ENCODE peak calls at places on chromosomes 7 and 10, in seven cellular contexts. J is SK-N-SH, K is K562, F is H1, M is HCT116, Z is GM12878, L is HepG2. A is an unnamed sample.

GRCh38 chr7:45888185-45888992 is at the start of gene IGFBP1:
- DNase-seq in J (peak), K (no peak), F (no peak), M (no peak), Z (no peak), L (peak), A (peak)

GRCh38 chr7:16078076-16078952 is 343.0 kb downstream of the CRPPA start:
- DNase-seq in J (peak), K (peak), F (no peak), M (peak), Z (no peak), L (peak), A (no peak)

GRCh38 chr10:14612873-14613569 is 161.7 kb downstream of the FAM107B start:
- DNase-seq in J (no peak), K (no peak), F (no peak), M (no peak), Z (no peak), L (no peak), A (no peak)

GRCh38 chr10:69479241-69479730 is 28.0 kb downstream of the TSPAN15 start:
- DNase-seq in J (peak), K (no peak), F (no peak), M (no peak), Z (no peak), L (no peak), A (no peak)

GRCh38 chr7:47635091-47636090 is 53.5 kb upstream of the TNS3 start:
- DNase-seq in J (peak), K (no peak), F (no peak), M (no peak), Z (no peak), L (peak), A (peak)

GRCh38 chr7:66880009-66880554 is 40.9 kb upstream of the TMEM248 start:
- DNase-seq in J (no peak), K (no peak), F (no peak), M (no peak), Z (no peak), L (no peak), A (no peak)

GRCh38 chr7:29350351-29350750 is 155.8 kb downstream of the CHN2 start:
- DNase-seq in J (no peak), K (no peak), F (no peak), M (no peak), Z (no peak), L (no peak), A (no peak)

GRCh38 chr10:69726850-69727249 is 74.9 kb upstream of the COL13A1 start:
- DNase-seq in J (no peak), K (no peak), F (no peak), M (no peak), Z (no peak), L (no peak), A (no peak)

GRCh38 chr7:4203786-4204185 is 478.3 kb upstream of the FOXK1 start:
- DNase-seq in J (no peak), K (no peak), F (no peak), M (no peak), Z (no peak), L (no peak), A (no peak)

GRCh38 chr10:93346712-93347111 is 135.4 kb downstream of the MYOF start:
- DNase-seq in J (no peak), K (no peak), F (peak), M (no peak), Z (no peak), L (no peak), A (no peak)

GRCh38 chr7:39686261-39686924 is 63.0 kb downstream of the RALA start:
- DNase-seq in J (no peak), K (no peak), F (no peak), M (no peak), Z (peak), L (no peak), A (no peak)

GRCh38 chr10:117677239-117677638 is 134.7 kb downstream of the EMX2 start:
- DNase-seq in J (no peak), K (no peak), F (no peak), M (peak), Z (no peak), L (no peak), A (no peak)

GRCh38 chr10:82397859-82398258 is 522.9 kb downstream of the NRG3 start:
- DNase-seq in J (no peak), K (no peak), F (no peak), M (no peak), Z (no peak), L (no peak), A (no peak)

GRCh38 chr7:7956531-7957221 is 11.9 kb upstream of the GLCCI1 start:
- DNase-seq in J (no peak), K (no peak), F (no peak), M (no peak), Z (no peak), L (no peak), A (no peak)

GRCh38 chr7:128164061-128164954 is 76.8 kb upstream of the LEP start:
- DNase-seq in J (no peak), K (no peak), F (no peak), M (peak), Z (no peak), L (no peak), A (no peak)

GRCh38 chr10:118850418-118851061 is 95.8 kb upstream of the CACUL1 start:
- DNase-seq in J (peak), K (peak), F (peak), M (peak), Z (no peak), L (peak), A (peak)

GRCh38 chr7:64651203-64651602 is 14.7 kb upstream of the ZNF107 start:
- DNase-seq in J (no peak), K (no peak), F (no peak), M (no peak), Z (no peak), L (no peak), A (no peak)

GRCh38 chr10:63197304-63198092 is 64.4 kb downstream of the NRBF2 start:
- DNase-seq in J (no peak), K (no peak), F (no peak), M (no peak), Z (no peak), L (no peak), A (no peak)

GRCh38 chr7:103626776-103627175 is 180.8 kb upstream of the SLC26A5 start:
- DNase-seq in J (no peak), K (no peak), F (no peak), M (no peak), Z (no peak), L (no peak), A (no peak)

GRCh38 chr10:69814251-69814650 is 12.5 kb downstream of the COL13A1 start:
- DNase-seq in J (no peak), K (no peak), F (no peak), M (no peak), Z (no peak), L (no peak), A (no peak)

GRCh38 chr7:112182749-112183148 is 23.4 kb downstream of the DOCK4 start:
- DNase-seq in J (peak), K (no peak), F (no peak), M (no peak), Z (no peak), L (peak), A (no peak)

GRCh38 chr7:134813668-134814067 is 34.2 kb downstream of the CALD1 start:
- DNase-seq in J (no peak), K (no peak), F (no peak), M (no peak), Z (no peak), L (no peak), A (no peak)

GRCh38 chr10:103926722-103927319 is 8.8 kb upstream of the STN1 start:
- DNase-seq in J (no peak), K (no peak), F (no peak), M (no peak), Z (no peak), L (no peak), A (no peak)

GRCh38 chr10:101570764-101571572 is 17.1 kb downstream of the POLL start:
- DNase-seq in J (peak), K (no peak), F (no peak), M (no peak), Z (no peak), L (no peak), A (no peak)

GRCh38 chr7:34902181-34902580 is 135.1 kb downstream of the DPY19L1 start:
- DNase-seq in J (no peak), K (no peak), F (no peak), M (no peak), Z (no peak), L (no peak), A (no peak)

GRCh38 chr7:77651544-77652162 is 44.6 kb upstream of the RSBN1L start:
- DNase-seq in J (peak), K (peak), F (no peak), M (peak), Z (no peak), L (peak), A (peak)

GRCh38 chr10:48444266-48444665 is 137.8 kb downstream of the MAPK8 start:
- DNase-seq in J (peak), K (peak), F (no peak), M (peak), Z (no peak), L (peak), A (peak)

GRCh38 chr10:44462338-44462914 is 77.5 kb upstream of the CXCL12 start:
- DNase-seq in J (no peak), K (no peak), F (no peak), M (no peak), Z (no peak), L (no peak), A (no peak)

GRCh38 chr10:104563051-104563450 is 78.0 kb upstream of the SORCS3 start:
- DNase-seq in J (no peak), K (no peak), F (no peak), M (no peak), Z (no peak), L (no peak), A (no peak)

GRCh38 chr7:16921644-16922257 is 40.0 kb upstream of the AGR3 start:
- DNase-seq in J (no peak), K (no peak), F (no peak), M (no peak), Z (no peak), L (no peak), A (no peak)

GRCh38 chr7:98802088-98802780 is 67.6 kb downstream of the TMEM130 start:
- DNase-seq in J (peak), K (peak), F (no peak), M (peak), Z (peak), L (peak), A (no peak)

GRCh38 chr7:2321020-2321419 is 6.8 kb upstream of the SNX8 start:
- DNase-seq in J (no peak), K (no peak), F (no peak), M (no peak), Z (no peak), L (peak), A (peak)

GRCh38 chr10:89346264-89346971 is 18.6 kb downstream of the IFIT3 start:
- DNase-seq in J (no peak), K (no peak), F (no peak), M (no peak), Z (no peak), L (peak), A (no peak)

GRCh38 chr10:125054216-125054615 is 106.1 kb downstream of the CTBP2 start:
- DNase-seq in J (no peak), K (peak), F (no peak), M (no peak), Z (no peak), L (no peak), A (no peak)

GRCh38 chr7:140196361-140197217 is 19.8 kb upstream of the KDM7A start:
- DNase-seq in J (no peak), K (no peak), F (no peak), M (no peak), Z (no peak), L (no peak), A (no peak)

GRCh38 chr7:84207025-84207424 is 12.4 kb upstream of the SEMA3A start:
- DNase-seq in J (no peak), K (no peak), F (no peak), M (no peak), Z (no peak), L (no peak), A (no peak)

DNA sequence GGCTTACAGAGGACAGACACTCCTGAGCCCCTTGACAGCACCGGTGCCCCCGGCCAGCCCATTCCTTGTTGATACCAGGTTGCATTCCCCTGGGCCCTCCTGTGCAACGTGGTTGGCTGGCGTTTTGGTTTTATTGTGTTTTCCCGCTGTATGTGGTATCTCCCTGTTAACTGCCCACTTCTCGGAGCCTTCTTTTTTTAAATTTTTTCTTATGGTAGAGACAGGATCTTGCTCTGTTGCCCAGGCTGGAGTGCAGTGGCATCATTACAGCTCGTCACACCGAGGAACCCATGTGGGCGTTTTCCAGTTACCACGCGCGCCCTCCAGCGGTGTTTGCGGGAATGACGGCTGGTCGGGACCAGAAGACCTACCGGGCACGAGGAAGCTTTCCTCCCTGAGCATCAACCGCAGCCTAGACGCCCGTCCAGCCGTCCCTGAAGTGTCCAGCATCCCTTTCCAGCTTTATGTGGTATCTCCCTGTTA is 16.9 kb upstream of the ZFAND2A start:
- DNase-seq in J (peak), K (peak), F (no peak), M (peak), Z (peak), L (peak), A (peak)
- TF ChIP-seq JUND in J (no peak), K (no peak), F (no peak), M (no peak), Z (no peak), L (no peak), A (no peak)

DNA sequence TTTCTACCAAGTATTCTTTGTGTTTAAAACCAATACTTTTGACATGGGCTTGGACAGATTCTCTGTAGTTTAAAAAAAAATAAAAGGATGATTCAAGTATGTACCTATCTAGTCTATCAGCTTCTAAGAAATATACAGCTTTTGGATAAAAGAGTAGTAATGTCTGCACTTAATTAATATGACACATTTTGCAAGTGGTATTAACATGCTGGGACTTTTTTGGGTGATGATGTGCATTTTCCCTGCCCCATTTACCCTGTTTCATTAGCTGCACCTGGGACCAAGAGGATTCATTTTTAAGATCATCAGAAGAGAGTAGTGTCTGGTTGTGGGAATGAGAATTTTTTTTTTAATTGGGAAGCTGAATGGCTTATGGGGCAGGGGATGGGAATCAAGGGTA is 236.2 kb upstream of the KLF14 start:
- DNase-seq in J (no peak), K (no peak), F (no peak), M (no peak), Z (no peak), L (no peak), A (no peak)
- TF ChIP-seq JUND in J (no peak), K (no peak), F (no peak), M (no peak), Z (no peak), L (no peak), A (no peak)

GRCh38 chr7:95334434-95334833 is 10.1 kb upstream of the PON1 start:
- DNase-seq in J (no peak), K (no peak), F (no peak), M (no peak), Z (no peak), L (no peak), A (no peak)

GRCh38 chr7:95338832-95339231 is 14.5 kb upstream of the PON1 start:
- DNase-seq in J (no peak), K (no peak), F (no peak), M (no peak), Z (no peak), L (no peak), A (no peak)

GRCh38 chr7:95330194-95331003 is 6.1 kb upstream of the PON1 start:
- DNase-seq in J (no peak), K (no peak), F (no peak), M (no peak), Z (peak), L (no peak), A (peak)

GRCh38 chr7:95331004-95331337 is 6.6 kb upstream of the PON1 start:
- DNase-seq in J (no peak), K (no peak), F (no peak), M (no peak), Z (no peak), L (no peak), A (no peak)

DNA sequence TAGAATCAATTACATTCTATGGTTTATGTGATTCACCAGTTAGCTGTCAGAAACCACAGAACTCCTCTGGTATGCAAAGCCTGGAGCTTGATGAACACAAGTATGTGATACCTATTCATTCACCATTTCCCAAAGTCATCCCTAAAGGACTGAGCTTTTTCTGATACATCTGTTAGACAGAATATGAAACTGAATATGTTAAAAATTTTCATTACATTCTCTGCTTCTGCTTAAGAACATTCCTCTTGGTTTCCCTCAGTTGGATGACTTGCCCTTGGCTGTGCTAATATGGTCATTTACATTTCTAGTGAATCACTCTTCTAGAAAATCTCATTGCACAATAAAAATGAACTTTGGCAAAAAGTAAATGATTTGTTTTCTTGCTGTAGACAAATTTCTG is 10.8 kb upstream of the PON1 start:
- DNase-seq in J (no peak), K (no peak), F (no peak), M (no peak), Z (no peak), L (no peak), A (no peak)
- TF ChIP-seq JUND in J (peak), K (no peak), F (no peak), M (no peak), Z (no peak), L (no peak), A (no peak)

GRCh38 chr7:106050743-106051110 is 61.4 kb downstream of the SYPL1 start:
- DNase-seq in J (no peak), K (no peak), F (no peak), M (no peak), Z (no peak), L (no peak), A (no peak)
- TF ChIP-seq JUND in J (no peak), K (no peak), F (no peak), M (no peak), Z (no peak), L (no peak), A (no peak)

GRCh38 chr7:101553018-101553770 is 75.9 kb downstream of the MYL10 start:
- DNase-seq in J (peak), K (peak), F (no peak), M (no peak), Z (no peak), L (no peak), A (no peak)

GRCh38 chr7:101555921-101556275 is 73.2 kb downstream of the MYL10 start:
- DNase-seq in J (no peak), K (no peak), F (no peak), M (no peak), Z (no peak), L (no peak), A (no peak)

GRCh38 chr7:101555269-101555920 is 73.7 kb downstream of the MYL10 start:
- DNase-seq in J (no peak), K (peak), F (no peak), M (no peak), Z (no peak), L (no peak), A (no peak)

GRCh38 chr7:101554584-101555268 is 74.4 kb downstream of the MYL10 start:
- DNase-seq in J (no peak), K (peak), F (no peak), M (no peak), Z (no peak), L (no peak), A (no peak)

GRCh38 chr7:101553771-101554445 is 75.2 kb downstream of the MYL10 start:
- DNase-seq in J (peak), K (peak), F (no peak), M (no peak), Z (no peak), L (no peak), A (no peak)
- TF ChIP-seq JUND in J (no peak), K (no peak), F (no peak), M (no peak), Z (no peak), L (no peak), A (no peak)

GRCh38 chr10:122515022-122515424 is 45.5 kb upstream of the DMBT1 start:
- DNase-seq in J (no peak), K (no peak), F (no peak), M (no peak), Z (no peak), L (no peak), A (no peak)

GRCh38 chr10:122516733-122517132 is 43.8 kb upstream of the DMBT1 start:
- DNase-seq in J (no peak), K (no peak), F (no peak), M (no peak), Z (no peak), L (no peak), A (no peak)

GRCh38 chr10:122514045-122514840 is 46.3 kb upstream of the DMBT1 start:
- DNase-seq in J (no peak), K (no peak), F (no peak), M (no peak), Z (no peak), L (no peak), A (no peak)

GRCh38 chr10:122513053-122513452 is 47.5 kb upstream of the DMBT1 start:
- DNase-seq in J (no peak), K (no peak), F (no peak), M (no peak), Z (no peak), L (no peak), A (no peak)

GRCh38 chr10:122515588-122516231 is 44.8 kb upstream of the DMBT1 start:
- DNase-seq in J (no peak), K (no peak), F (no peak), M (no peak), Z (no peak), L (no peak), A (no peak)
- TF ChIP-seq JUND in J (no peak), K (no peak), F (no peak), M (no peak), Z (no peak), L (no peak), A (no peak)

GRCh38 chr10:62045765-62046521 is 144.4 kb downstream of the ARID5B start:
- DNase-seq in J (no peak), K (no peak), F (no peak), M (no peak), Z (no peak), L (peak), A (no peak)
- TF ChIP-seq JUND in J (peak), K (no peak), F (no peak), M (no peak), Z (no peak), L (no peak), A (no peak)

GRCh38 chr10:112519129-112519761 is 72.2 kb downstream of the VTI1A start:
- DNase-seq in J (no peak), K (no peak), F (no peak), M (peak), Z (no peak), L (no peak), A (no peak)
- TF ChIP-seq JUND in J (no peak), K (no peak), F (no peak), M (no peak), Z (no peak), L (no peak), A (no peak)

GRCh38 chr7:70595741-70596574 is 536.0 kb upstream of the GALNT17 start:
- DNase-seq in J (peak), K (no peak), F (no peak), M (no peak), Z (no peak), L (no peak), A (peak)
- TF ChIP-seq JUND in J (no peak), K (no peak), F (no peak), M (no peak), Z (no peak), L (no peak), A (no peak)

A was measured in T47D.